ENCODE peak calls at places on chromosomes 7 and 10, in seven cellular contexts. One of them, this sample, is unnamed.
A peak's percentile ranks its signal among the peaks of the same experiment; 100 is the strongest.

GRCh38 chr7:2047272-2047581 is 185.5 kb downstream of the MAD1L1 start:
- DNase-seq in GM12865: no peak
- DNase-seq in Panc1: no peak
- DNase-seq in pancreas: no peak
- DNase-seq in CD4-positive, alpha-beta T cell: no peak
- DNase-seq in skeletal muscle cell: no peak
- DNase-seq in NCI-H524: no peak
- DNase-seq in this sample: no peak

GRCh38 chr10:98528166-98528784 is 81.5 kb upstream of the HPS1 start:
- DNase-seq in GM12865: no peak
- DNase-seq in Panc1: no peak
- DNase-seq in NCI-H524: no peak
- DNase-seq in CD4-positive, alpha-beta T cell: no peak
- DNase-seq in pancreas: no peak
- DNase-seq in skeletal muscle cell: no peak
- DNase-seq in this sample: no peak

GRCh38 chr7:149764481-149765398 is 8.6 kb downstream of the ZNF467 start:
- DNase-seq in skeletal muscle cell: no peak
- DNase-seq in GM12865: no peak
- DNase-seq in pancreas: no peak
- DNase-seq in NCI-H524: no peak
- DNase-seq in CD4-positive, alpha-beta T cell: no peak
- DNase-seq in Panc1: no peak
- DNase-seq in this sample: no peak

GRCh38 chr10:86187840-86188239 is 178.8 kb downstream of the GRID1 start:
- DNase-seq in Panc1: no peak
- DNase-seq in NCI-H524: no peak
- DNase-seq in skeletal muscle cell: no peak
- DNase-seq in CD4-positive, alpha-beta T cell: no peak
- DNase-seq in pancreas: no peak
- DNase-seq in GM12865: no peak
- DNase-seq in this sample: no peak

GRCh38 chr7:22980422-22980821 is 33.5 kb downstream of the HYCC1 start:
- DNase-seq in Panc1: no peak
- DNase-seq in skeletal muscle cell: peak; percentile 26
- DNase-seq in GM12865: no peak
- DNase-seq in NCI-H524: no peak
- DNase-seq in CD4-positive, alpha-beta T cell: no peak
- DNase-seq in pancreas: no peak
- DNase-seq in this sample: no peak

GRCh38 chr10:29619273-29619672 is 15.5 kb downstream of the SVIL start:
- DNase-seq in NCI-H524: no peak
- DNase-seq in GM12865: no peak
- DNase-seq in pancreas: no peak
- DNase-seq in CD4-positive, alpha-beta T cell: no peak
- DNase-seq in Panc1: no peak
- DNase-seq in skeletal muscle cell: no peak
- DNase-seq in this sample: no peak

GRCh38 chr7:12244129-12244528 is 33.0 kb downstream of the TMEM106B start:
- DNase-seq in GM12865: peak; percentile 16
- DNase-seq in Panc1: no peak
- DNase-seq in NCI-H524: peak; percentile 48
- DNase-seq in skeletal muscle cell: no peak
- DNase-seq in CD4-positive, alpha-beta T cell: no peak
- DNase-seq in pancreas: no peak
- DNase-seq in this sample: no peak

GRCh38 chr7:142501434-142501833 is 243.6 kb upstream of the PRSS58 start:
- DNase-seq in pancreas: no peak
- DNase-seq in Panc1: no peak
- DNase-seq in CD4-positive, alpha-beta T cell: no peak
- DNase-seq in skeletal muscle cell: no peak
- DNase-seq in NCI-H524: no peak
- DNase-seq in GM12865: no peak
- DNase-seq in this sample: no peak

GRCh38 chr10:52215745-52216361 is 98.2 kb upstream of the DKK1 start:
- DNase-seq in NCI-H524: peak; percentile 48
- DNase-seq in GM12865: peak; percentile 75
- DNase-seq in skeletal muscle cell: peak; percentile 51
- DNase-seq in pancreas: no peak
- DNase-seq in Panc1: peak; percentile 65
- DNase-seq in CD4-positive, alpha-beta T cell: peak; percentile 15
- DNase-seq in this sample: peak; percentile 9

GRCh38 chr7:54080525-54080924 is 461.6 kb upstream of the VSTM2A start:
- DNase-seq in CD4-positive, alpha-beta T cell: no peak
- DNase-seq in skeletal muscle cell: no peak
- DNase-seq in Panc1: no peak
- DNase-seq in GM12865: no peak
- DNase-seq in NCI-H524: no peak
- DNase-seq in pancreas: no peak
- DNase-seq in this sample: no peak

GRCh38 chr7:100221767-100222444 is 2.2 kb downstream of the PVRIG start:
- DNase-seq in GM12865: peak; percentile 34
- DNase-seq in pancreas: no peak
- DNase-seq in skeletal muscle cell: no peak
- DNase-seq in NCI-H524: no peak
- DNase-seq in CD4-positive, alpha-beta T cell: no peak
- DNase-seq in Panc1: no peak
- DNase-seq in this sample: no peak

GRCh38 chr10:31769564-31769963 is 159.1 kb downstream of the ARHGAP12 start:
- DNase-seq in pancreas: no peak
- DNase-seq in CD4-positive, alpha-beta T cell: no peak
- DNase-seq in Panc1: no peak
- DNase-seq in skeletal muscle cell: no peak
- DNase-seq in NCI-H524: no peak
- DNase-seq in GM12865: no peak
- DNase-seq in this sample: no peak

GRCh38 chr7:138854115-138854645 is 56.2 kb upstream of the ATP6V0A4 start:
- DNase-seq in pancreas: no peak
- DNase-seq in skeletal muscle cell: no peak
- DNase-seq in CD4-positive, alpha-beta T cell: no peak
- DNase-seq in Panc1: no peak
- DNase-seq in GM12865: no peak
- DNase-seq in NCI-H524: no peak
- DNase-seq in this sample: no peak

GRCh38 chr7:20030915-20031362 is 186.2 kb downstream of the MACC1 start:
- DNase-seq in NCI-H524: no peak
- DNase-seq in CD4-positive, alpha-beta T cell: no peak
- DNase-seq in GM12865: peak; percentile 56
- DNase-seq in Panc1: no peak
- DNase-seq in skeletal muscle cell: no peak
- DNase-seq in pancreas: no peak
- DNase-seq in this sample: no peak

This sample was measured in NCI-H2171.